ENCODE peak calls at places on chromosomes 5 and 9, in seven cellular contexts. A is tibial nerve, I is K562, H is uterus, W is breast epithelium, D is A549, E is spleen. N is an unnamed sample.

GRCh38 chr9:22047596-22047995 is 38.5 kb upstream of the CDKN2B start:
- DNase-seq in A (no peak), I (no peak), H (no peak), W (no peak), D (no peak), E (no peak), N (no peak)

GRCh38 chr5:81579525-81579924 is 171.4 kb downstream of the SSBP2 start:
- DNase-seq in A (no peak), I (no peak), H (no peak), W (no peak), D (no peak), E (no peak), N (no peak)

GRCh38 chr9:95484225-95484624 is 32.5 kb downstream of the PTCH1 start:
- DNase-seq in A (no peak), I (no peak), H (no peak), W (no peak), D (no peak), E (no peak), N (no peak)

GRCh38 chr5:61322738-61323429 is 9.2 kb upstream of the ZSWIM6 start:
- DNase-seq in A (no peak), I (no peak), H (no peak), W (no peak), D (no peak), E (no peak), N (no peak)

GRCh38 chr5:59390074-59390659 is 503.4 kb downstream of the PDE4D start:
- DNase-seq in A (no peak), I (peak), H (peak), W (no peak), D (peak), E (no peak), N (no peak)

GRCh38 chr5:1801954-1802295 is 718 bp downstream of the NDUFS6 start:
- DNase-seq in A (no peak), I (no peak), H (no peak), W (peak), D (peak), E (peak), N (no peak)

GRCh38 chr5:8053270-8053669 is 184.3 kb downstream of the MTRR start:
- DNase-seq in A (no peak), I (peak), H (no peak), W (no peak), D (no peak), E (no peak), N (no peak)

GRCh38 chr5:127609016-127609415 is 39.9 kb upstream of the CTXN3 start:
- DNase-seq in A (no peak), I (no peak), H (no peak), W (no peak), D (no peak), E (no peak), N (no peak)

GRCh38 chr9:24464321-24464951 is 81.3 kb downstream of the IZUMO3 start:
- DNase-seq in A (no peak), I (no peak), H (no peak), W (no peak), D (no peak), E (no peak), N (no peak)

GRCh38 chr5:54610197-54610898 is 92.8 kb downstream of the SNX18 start:
- DNase-seq in A (no peak), I (no peak), H (no peak), W (no peak), D (no peak), E (peak), N (no peak)

GRCh38 chr9:115008536-115008935 is 78.1 kb upstream of the TNFSF8 start:
- DNase-seq in A (no peak), I (no peak), H (no peak), W (no peak), D (peak), E (no peak), N (no peak)

GRCh38 chr9:121026768-121027167 is 23.3 kb downstream of the C5 start:
- DNase-seq in A (no peak), I (no peak), H (no peak), W (no peak), D (no peak), E (no peak), N (no peak)

GRCh38 chr5:102545175-102545574 is 46.4 kb upstream of the SLCO6A1 start:
- DNase-seq in A (no peak), I (peak), H (no peak), W (no peak), D (peak), E (no peak), N (no peak)

GRCh38 chr5:95850391-95850894 is 27.9 kb upstream of the GLRX start:
- DNase-seq in A (no peak), I (no peak), H (no peak), W (no peak), D (no peak), E (no peak), N (no peak)

GRCh38 chr5:31593676-31594075 is 45.3 kb upstream of the PDZD2 start:
- DNase-seq in A (no peak), I (no peak), H (no peak), W (no peak), D (no peak), E (no peak), N (no peak)

GRCh38 chr9:112384219-112384618 is 4.3 kb downstream of the HSDL2 start:
- DNase-seq in A (no peak), I (no peak), H (no peak), W (no peak), D (no peak), E (no peak), N (no peak)

GRCh38 chr9:114085404-114085803 is 7.3 kb upstream of the AMBP start:
- DNase-seq in A (no peak), I (no peak), H (no peak), W (no peak), D (no peak), E (no peak), N (no peak)

GRCh38 chr5:57825026-57825683 is 342.5 kb upstream of the ACTBL2 start:
- DNase-seq in A (no peak), I (no peak), H (no peak), W (no peak), D (peak), E (no peak), N (no peak)

GRCh38 chr5:113043491-113043931 is 66.9 kb downstream of the DCP2 start:
- DNase-seq in A (peak), I (no peak), H (no peak), W (no peak), D (no peak), E (no peak), N (peak)

GRCh38 chr5:45454114-45454513 is 242.1 kb downstream of the HCN1 start:
- DNase-seq in A (no peak), I (no peak), H (no peak), W (no peak), D (peak), E (no peak), N (no peak)

GRCh38 chr5:109784687-109785086 is 95.0 kb downstream of the MAN2A1 start:
- DNase-seq in A (no peak), I (no peak), H (no peak), W (no peak), D (no peak), E (no peak), N (no peak)

DNA sequence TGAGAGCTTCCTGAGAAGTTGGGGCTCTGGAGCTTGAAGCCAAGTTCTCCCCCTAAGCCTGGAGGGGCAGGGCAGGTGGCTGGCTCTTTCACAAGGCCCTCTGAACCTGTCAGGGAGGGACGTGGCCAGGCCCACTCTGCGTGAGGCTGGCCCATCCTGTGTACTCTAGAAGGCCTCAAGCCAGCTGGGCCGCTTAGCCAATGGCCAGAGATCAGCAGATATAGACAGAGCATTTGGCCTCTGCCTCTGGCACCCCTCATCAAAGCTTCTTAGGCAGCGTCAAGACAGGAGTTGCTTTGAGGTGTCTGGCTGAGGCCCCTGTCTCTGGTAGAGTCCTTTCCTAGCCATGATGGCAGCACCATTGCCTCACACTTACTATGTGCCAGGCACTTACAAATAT is 105.6 kb downstream of the FGF18 start:
- DNase-seq in A (no peak), I (no peak), H (no peak), W (no peak), D (no peak), E (no peak), N (no peak)
- TF ChIP-seq POLR2A in A (no peak), I (no peak), H (no peak), W (no peak), D (no peak), E (no peak), N (no peak)

DNA sequence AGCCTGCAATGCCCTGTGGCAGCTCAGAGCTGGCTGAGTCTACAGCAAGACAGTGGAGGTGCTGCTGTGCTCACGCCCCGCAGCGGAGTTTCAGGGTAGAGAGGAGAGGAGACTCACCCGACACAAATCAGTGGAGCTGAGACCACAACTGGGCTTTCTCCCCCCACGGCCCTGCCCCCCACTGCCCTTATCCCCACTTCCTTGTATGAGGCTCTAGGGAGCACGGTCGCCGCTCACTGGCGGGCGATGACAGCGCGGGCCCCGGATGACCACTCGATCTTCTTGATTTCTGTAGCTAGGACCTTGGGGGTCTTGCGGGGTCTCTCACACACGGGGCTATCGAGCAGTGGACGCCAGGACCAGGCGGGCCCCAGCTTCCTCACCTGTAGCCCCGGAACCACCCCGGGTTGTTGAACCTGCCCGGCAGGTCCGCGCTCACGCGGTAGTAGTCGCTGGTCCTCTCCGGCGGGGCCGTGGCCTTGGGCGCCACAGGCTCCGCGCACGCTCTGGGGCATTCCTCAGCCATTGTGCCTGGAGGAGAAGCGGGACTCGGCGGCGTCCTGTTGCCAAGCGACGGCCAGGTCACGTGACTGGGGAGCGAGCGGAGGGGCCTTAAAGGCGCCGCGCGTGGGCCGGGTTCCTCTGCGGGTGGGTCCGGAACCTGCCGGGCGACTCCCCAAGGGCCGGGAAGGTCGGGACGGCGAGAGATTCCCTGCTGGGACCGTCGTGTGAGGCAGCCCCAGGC is 984 bp upstream of the MRPS2 start:
- DNase-seq in A (peak), I (peak), H (peak), W (peak), D (peak), E (peak), N (peak)
- TF ChIP-seq POLR2A in A (peak), I (no peak), H (no peak), W (no peak), D (no peak), E (no peak), N (no peak)

GRCh38 chr5:150514708-150515211 is 6.8 kb downstream of the NDST1 start:
- DNase-seq in A (no peak), I (no peak), H (no peak), W (no peak), D (peak), E (no peak), N (no peak)
- TF ChIP-seq POLR2A in A (no peak), I (no peak), H (no peak), W (no peak), D (no peak), E (no peak), N (no peak)

DNA sequence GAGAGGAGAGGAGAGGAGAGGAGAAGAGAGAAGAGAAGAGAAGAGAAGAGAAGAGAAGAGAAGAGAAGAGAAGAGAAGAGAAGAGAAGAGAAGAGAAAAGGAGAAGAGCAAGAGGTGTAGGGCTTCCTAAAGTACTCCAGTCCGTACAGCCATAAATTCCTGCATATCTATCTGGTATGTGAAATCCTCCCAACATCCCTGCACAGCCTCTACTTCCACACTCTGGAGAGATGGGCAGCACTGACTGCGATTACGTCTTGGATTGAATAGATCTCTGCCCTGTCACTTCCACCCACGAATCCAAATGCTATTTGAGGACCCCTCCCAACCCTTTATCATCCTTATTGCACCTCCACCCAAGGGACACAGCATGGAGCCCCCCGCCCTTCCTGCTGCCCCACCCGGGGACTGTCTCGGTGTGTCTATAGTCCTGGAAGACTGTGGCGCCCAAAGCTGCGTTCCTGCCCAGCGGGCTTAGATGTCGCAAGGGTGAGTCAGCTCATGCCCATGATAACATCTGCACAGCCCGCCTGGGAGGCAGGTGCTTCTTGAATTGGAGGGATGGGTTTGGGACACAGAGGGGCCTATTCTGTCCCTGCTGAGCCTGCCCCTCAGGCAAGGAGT is 105.6 kb upstream of the HAND1 start:
- DNase-seq in A (no peak), I (no peak), H (no peak), W (peak), D (peak), E (no peak), N (no peak)
- TF ChIP-seq POLR2A in A (no peak), I (no peak), H (no peak), W (no peak), D (no peak), E (no peak), N (no peak)

DNA sequence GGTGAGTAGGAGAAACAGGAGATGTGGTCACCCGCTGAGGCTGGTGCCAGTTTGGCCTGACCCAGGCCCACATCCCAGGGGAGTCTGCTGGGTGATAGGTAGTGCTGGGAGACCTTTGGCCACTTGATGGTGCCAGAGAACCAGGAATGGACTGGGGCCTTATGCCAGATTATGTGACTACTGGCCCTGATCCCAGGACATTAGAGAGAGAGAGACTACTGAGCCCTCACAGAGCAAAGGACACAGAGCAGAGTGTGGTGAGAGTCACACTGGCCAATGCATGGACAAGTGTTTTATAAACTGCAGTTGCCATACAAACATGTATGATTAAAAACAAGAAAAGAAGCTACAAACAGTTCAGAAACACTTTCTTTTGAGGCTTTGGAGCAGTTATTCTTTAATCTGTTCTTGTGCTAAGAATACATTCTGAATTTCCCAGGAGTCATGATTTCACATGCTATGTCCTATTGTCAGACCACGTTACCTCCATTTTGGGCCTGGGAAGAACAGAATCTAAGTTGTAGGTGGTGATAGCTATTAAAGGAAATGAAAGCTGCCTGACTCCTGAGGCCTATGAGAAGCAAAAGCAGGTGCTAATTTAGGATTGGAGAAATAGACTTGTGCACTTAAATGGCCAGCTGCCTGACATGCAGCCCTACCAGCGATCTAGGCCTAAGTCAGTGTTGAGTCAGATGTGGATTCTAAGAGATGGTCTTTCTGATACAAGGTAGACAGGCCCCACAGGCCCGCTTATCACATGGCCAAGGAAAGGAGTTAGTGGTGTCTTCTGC is 32.6 kb upstream of the TMOD1 start:
- DNase-seq in A (peak), I (peak), H (peak), W (peak), D (peak), E (no peak), N (peak)
- TF ChIP-seq POLR2A in A (no peak), I (no peak), H (no peak), W (no peak), D (no peak), E (no peak), N (no peak)

GRCh38 chr9:129667850-129668249 is 2.4 kb downstream of the PRRX2 start:
- DNase-seq in A (no peak), I (no peak), H (no peak), W (no peak), D (no peak), E (no peak), N (no peak)

GRCh38 chr9:129671065-129671464 is 5.6 kb downstream of the PRRX2 start:
- DNase-seq in A (no peak), I (no peak), H (no peak), W (no peak), D (no peak), E (no peak), N (no peak)

GRCh38 chr9:129669141-129669718 is 3.8 kb downstream of the PRRX2 start:
- DNase-seq in A (no peak), I (no peak), H (no peak), W (no peak), D (no peak), E (no peak), N (no peak)

GRCh38 chr9:129671519-129671918 is 6.1 kb downstream of the PRRX2 start:
- DNase-seq in A (no peak), I (no peak), H (no peak), W (no peak), D (no peak), E (no peak), N (no peak)

GRCh38 chr9:129669946-129670345 is 4.5 kb downstream of the PRRX2 start:
- DNase-seq in A (no peak), I (no peak), H (no peak), W (no peak), D (no peak), E (no peak), N (no peak)
- TF ChIP-seq POLR2A in A (no peak), I (no peak), H (no peak), W (no peak), D (no peak), E (no peak), N (no peak)

GRCh38 chr9:83622814-83623633 is at the start of gene IDNK:
- DNase-seq in A (peak), I (peak), H (peak), W (peak), D (peak), E (peak), N (peak)
- TF ChIP-seq POLR2A in A (peak), I (peak), H (no peak), W (no peak), D (peak), E (no peak), N (no peak)